ENCODE peak calls at places on chromosomes 16 and 17, in ten cellular contexts. H, Y, R, J, Z, A, M, B, U and D are unnamed samples.

GRCh38 chr17:44308320-44308818 is at the start of gene RUNDC3A:
- DNase-seq in R (peak; percentile 92), H (peak; percentile 70), B (peak; percentile 92), Z (peak; percentile 69), J (peak; percentile 82), A (peak; percentile 86), Y (peak; percentile 51), U (peak; percentile 37), M (peak; percentile 67), D (peak; percentile 92)

GRCh38 chr17:19343256-19343630 is 19.3 kb downstream of the B9D1 start:
- DNase-seq in B (no peak), R (no peak), Y (no peak), U (no peak), M (no peak), J (no peak), H (no peak), Z (no peak), A (no peak), D (no peak)

GRCh38 chr17:39612291-39612894 is 4.7 kb upstream of the NEUROD2 start:
- DNase-seq in R (no peak), H (no peak), J (no peak), Y (no peak), U (no peak), A (no peak), B (no peak), M (no peak), Z (no peak), D (no peak)

GRCh38 chr16:4463522-4464163 is 10.8 kb downstream of the NMRAL1 start:
- DNase-seq in B (no peak), J (no peak), H (no peak), U (no peak), R (no peak), A (no peak), Z (no peak), M (no peak), Y (peak; percentile 17), D (no peak)

GRCh38 chr17:17028059-17028877 is 14.0 kb upstream of the MPRIP start:
- DNase-seq in B (no peak), J (peak; percentile 86), Y (peak; percentile 66), Z (peak; percentile 35), R (no peak), M (no peak), U (peak; percentile 81), A (peak; percentile 84), H (peak; percentile 91), D (peak; percentile 68)

GRCh38 chr16:27285676-27286196 is 17.2 kb upstream of the NSMCE1 start:
- DNase-seq in U (no peak), Z (no peak), Y (no peak), R (no peak), M (peak; percentile 73), B (no peak), A (peak; percentile 36), J (peak; percentile 53), H (peak; percentile 61), D (no peak)

GRCh38 chr16:50102046-50102756 is 36.4 kb downstream of the HEATR3 start:
- DNase-seq in U (no peak), Y (peak; percentile 93), M (peak; percentile 61), J (no peak), A (no peak), Z (peak; percentile 86), R (peak; percentile 50), B (no peak), H (peak; percentile 12), D (no peak)

GRCh38 chr17:75241996-75242460 is 19.4 kb downstream of the GGA3 start:
- DNase-seq in H (peak; percentile 83), Z (peak; percentile 52), J (no peak), A (peak; percentile 17), B (no peak), R (no peak), Y (peak; percentile 96), M (no peak), U (no peak), D (no peak)

GRCh38 chr17:66812571-66812970 is 22.3 kb upstream of the CACNG5 start:
- DNase-seq in R (no peak), M (no peak), A (no peak), H (no peak), Z (no peak), Y (no peak), B (no peak), U (no peak), J (no peak), D (no peak)

GRCh38 chr17:45791935-45792334 is 7.8 kb downstream of the CRHR1 start:
- DNase-seq in H (no peak), R (no peak), U (no peak), J (no peak), B (no peak), A (no peak), Z (no peak), M (no peak), Y (no peak), D (no peak)

GRCh38 chr17:76240461-76241204 is at the start of gene RNF157:
- DNase-seq in J (peak; percentile 50), Z (peak; percentile 48), H (peak; percentile 13), Y (peak; percentile 48), U (no peak), M (no peak), A (peak; percentile 25), R (peak; percentile 81), B (peak; percentile 69), D (peak; percentile 33)

GRCh38 chr17:45384047-45384799 is 48.4 kb downstream of the ARHGAP27 start:
- DNase-seq in J (no peak), R (no peak), Y (no peak), M (no peak), A (peak; percentile 46), Z (no peak), B (no peak), H (no peak), U (no peak), D (no peak)

GRCh38 chr17:41615454-41615853 is 2.9 kb upstream of the KRT16 start:
- DNase-seq in J (no peak), R (no peak), Z (no peak), M (peak; percentile 35), A (no peak), B (no peak), Y (no peak), U (no peak), H (no peak), D (no peak)

GRCh38 chr16:87273471-87274030 is 43.6 kb downstream of the C16orf95 start:
- DNase-seq in U (no peak), Y (no peak), M (no peak), R (no peak), H (no peak), A (no peak), J (no peak), B (no peak), Z (no peak), D (no peak)

GRCh38 chr16:19872179-19872863 is 12.3 kb downstream of the GPRC5B start:
- DNase-seq in R (no peak), A (no peak), B (peak; percentile 84), H (no peak), Z (no peak), J (no peak), M (no peak), Y (no peak), U (no peak), D (no peak)
- TF ChIP-seq CTCF in R (no peak), A (no peak), B (no peak), H (no peak), Z (no peak), J (no peak), M (no peak), Y (no peak), U (no peak), D (no peak)

GRCh38 chr17:5838661-5839300 is 231.4 kb upstream of the WSCD1 start:
- DNase-seq in Z (no peak), A (no peak), R (no peak), J (no peak), M (no peak), B (no peak), U (no peak), Y (no peak), H (no peak), D (no peak)
- TF ChIP-seq CTCF in Z (no peak), A (no peak), R (no peak), J (no peak), M (no peak), B (no peak), U (no peak), Y (no peak), H (no peak), D (no peak)

DNA sequence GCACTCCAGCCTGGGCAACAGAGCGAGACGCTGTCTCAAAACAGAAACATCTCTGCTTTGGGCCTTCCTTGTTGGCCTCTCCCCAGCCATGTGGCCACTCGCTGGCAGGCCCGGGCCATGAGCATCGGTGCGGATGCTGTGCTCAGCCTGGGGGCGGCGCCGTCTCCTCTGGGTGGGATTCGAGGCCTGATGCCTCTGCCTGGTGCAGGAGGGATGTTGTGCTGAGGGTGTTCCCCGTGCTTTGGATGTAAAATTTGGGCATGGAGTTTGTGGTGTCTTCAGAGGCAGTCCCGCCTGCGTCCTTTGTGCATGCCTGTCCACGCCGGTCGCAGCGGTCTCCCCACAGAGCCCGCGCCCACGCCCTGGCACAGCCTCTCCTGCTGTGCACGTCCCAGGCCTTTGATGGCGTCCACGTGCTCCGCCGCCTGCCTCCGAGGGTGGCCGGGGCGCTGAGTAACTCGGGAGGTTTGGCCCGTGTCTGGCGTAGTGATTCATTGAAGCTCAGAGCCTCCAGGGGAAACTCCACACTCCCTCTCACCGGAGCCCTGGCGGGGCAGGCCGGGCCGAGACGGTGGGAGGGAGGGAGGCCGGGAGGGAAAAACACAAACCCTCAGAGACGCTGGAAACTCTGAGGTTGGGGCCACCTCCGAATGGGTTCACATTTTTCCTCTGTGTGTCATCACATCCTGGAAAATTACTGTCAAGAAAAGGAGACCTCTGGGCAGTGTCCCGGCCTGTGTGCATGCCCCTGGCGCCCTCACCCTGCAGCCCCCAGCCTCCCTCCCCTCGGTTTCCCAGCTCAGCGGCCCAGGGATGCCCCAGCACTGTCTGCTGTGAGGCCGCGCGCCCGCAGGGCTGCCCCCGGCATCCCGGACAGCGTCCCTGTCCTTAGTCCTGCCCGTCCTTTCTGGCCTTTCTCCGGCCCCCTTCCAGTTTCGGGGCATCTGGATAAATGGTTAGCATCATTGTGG is 19.0 kb downstream of the CENPX start:
- DNase-seq in B (peak; percentile 45), Y (peak; percentile 96), R (no peak), M (no peak), U (peak; percentile 72), J (peak; percentile 69), Z (peak; percentile 95), A (peak; percentile 92), H (peak; percentile 95), D (peak; percentile 77)
- TF ChIP-seq CTCF in B (no peak), Y (no peak), R (no peak), M (no peak), U (no peak), J (no peak), Z (no peak), A (no peak), H (peak; percentile 17), D (no peak)

DNA sequence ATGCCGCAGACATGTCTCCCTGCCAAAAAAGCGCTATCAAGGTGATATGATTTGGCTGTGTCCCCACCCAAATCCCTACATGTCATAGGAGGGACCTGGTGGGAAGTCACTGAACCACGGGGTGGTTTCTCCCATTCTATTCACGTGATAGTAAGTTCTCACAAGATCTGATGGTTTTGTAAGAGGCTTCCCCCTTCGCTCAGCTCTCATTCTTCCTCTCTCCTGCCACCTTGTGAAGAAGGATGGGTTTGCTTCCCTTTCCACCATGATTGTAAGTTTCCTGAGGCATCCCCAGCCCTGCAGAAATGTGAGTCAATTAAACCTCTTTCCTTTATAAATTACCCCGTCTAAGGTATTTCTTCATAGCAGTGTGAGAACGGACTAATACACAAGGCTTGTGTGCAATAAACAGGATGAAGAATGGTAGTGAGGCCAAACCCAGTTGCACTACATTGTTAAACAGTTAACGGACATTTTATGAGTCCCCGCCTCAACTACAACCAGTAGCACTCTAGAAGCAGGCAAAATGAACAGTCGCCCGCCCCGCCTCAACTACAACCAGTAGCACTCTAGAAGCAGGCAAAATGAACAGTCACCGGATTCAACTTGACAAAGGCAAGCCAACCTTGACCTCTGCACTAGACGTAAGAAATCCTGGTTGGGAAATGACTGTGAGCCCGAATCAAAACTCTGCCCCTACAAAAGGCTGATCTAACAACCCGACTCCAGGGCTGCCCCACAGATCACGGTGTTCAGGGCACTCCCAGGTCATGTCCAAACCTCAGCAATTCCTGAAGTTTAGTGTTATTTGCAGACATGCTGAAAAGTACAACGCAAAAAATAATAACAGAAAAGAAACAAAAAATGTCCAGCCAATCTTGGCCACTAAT is 26.3 kb downstream of the VPS53 start:
- DNase-seq in B (no peak), J (no peak), A (peak; percentile 62), H (peak; percentile 58), M (peak; percentile 61), U (no peak), Y (peak; percentile 43), Z (peak; percentile 41), R (no peak), D (no peak)
- TF ChIP-seq CTCF in B (no peak), J (no peak), A (peak; percentile 20), H (peak; percentile 46), M (peak; percentile 69), U (peak; percentile 10), Y (peak; percentile 24), Z (peak; percentile 36), R (no peak), D (no peak)